ENCODE peak calls at places on chromosomes 7 and 10, in seven cellular contexts. T is CD8-positive, alpha-beta memory T cell; U is adipocyte; C is cardiac muscle cell; S is lower lobe of right lung; L is heart right ventricle; I is CD8-positive, alpha-beta T cell. Z is an unnamed sample.

GRCh38 chr10:61701055-61701705 is 38.5 kb downstream of the CABCOCO1 start:
- DNase-seq in T (no peak), U (peak; percentile 8), C (no peak), S (no peak), L (no peak), I (no peak), Z (no peak)

GRCh38 chr10:96858706-96859050 is 26.6 kb downstream of the LCOR start:
- DNase-seq in T (no peak), U (no peak), C (no peak), S (no peak), L (no peak), I (no peak), Z (no peak)

GRCh38 chr10:116041948-116042347 is 231.1 kb downstream of the GFRA1 start:
- DNase-seq in T (no peak), U (no peak), C (no peak), S (no peak), L (no peak), I (no peak), Z (no peak)

GRCh38 chr10:89224697-89225443 is 17.8 kb upstream of the CH25H start:
- DNase-seq in T (no peak), U (no peak), C (no peak), S (peak; percentile 68), L (peak; percentile 53), I (no peak), Z (no peak)

GRCh38 chr7:121960678-121961461 is 87.9 kb downstream of the PTPRZ1 start:
- DNase-seq in T (no peak), U (peak; percentile 67), C (no peak), S (no peak), L (no peak), I (no peak), Z (no peak)

GRCh38 chr10:96509017-96509641 is 4.6 kb downstream of the TLL2 start:
- DNase-seq in T (no peak), U (peak; percentile 55), C (no peak), S (no peak), L (no peak), I (no peak), Z (no peak)

GRCh38 chr10:133461841-133462240 is 8.1 kb downstream of the SCART1 start:
- DNase-seq in T (no peak), U (no peak), C (no peak), S (no peak), L (no peak), I (no peak), Z (no peak)

GRCh38 chr7:94971051-94971867 is 63.9 kb downstream of the PPP1R9A start:
- DNase-seq in T (no peak), U (peak; percentile 22), C (no peak), S (no peak), L (no peak), I (no peak), Z (no peak)

GRCh38 chr10:122348512-122348911 is 26.0 kb upstream of the PLEKHA1 start:
- DNase-seq in T (no peak), U (no peak), C (no peak), S (no peak), L (no peak), I (no peak), Z (no peak)

GRCh38 chr7:150966002-150966401 is 12.1 kb downstream of the KCNH2 start:
- DNase-seq in T (no peak), U (no peak), C (peak; percentile 80), S (no peak), L (peak; percentile 33), I (peak; percentile 24), Z (no peak)

GRCh38 chr7:130444230-130444629 is 3.4 kb upstream of the CEP41 start:
- DNase-seq in T (no peak), U (peak; percentile 61), C (peak; percentile 13), S (no peak), L (no peak), I (no peak), Z (no peak)

GRCh38 chr10:124688889-124689670 is 55.1 kb downstream of the FAM53B start:
- DNase-seq in T (peak; percentile 82), U (no peak), C (peak; percentile 42), S (peak; percentile 14), L (no peak), I (peak; percentile 67), Z (no peak)

GRCh38 chr10:31940839-31941653 is 12.4 kb upstream of the ARHGAP12 start:
- DNase-seq in T (no peak), U (peak; percentile 97), C (no peak), S (no peak), L (no peak), I (no peak), Z (peak; percentile 45)

GRCh38 chr10:12876266-12876665 is 125.2 kb downstream of the CCDC3 start:
- DNase-seq in T (no peak), U (no peak), C (no peak), S (no peak), L (no peak), I (no peak), Z (no peak)

GRCh38 chr7:25028370-25028971 is 48.5 kb upstream of the OSBPL3 start:
- DNase-seq in T (peak; percentile 51), U (peak; percentile 42), C (no peak), S (no peak), L (no peak), I (peak; percentile 26), Z (no peak)

GRCh38 chr10:100830728-100831110 is 82.0 kb upstream of the SLF2 start:
- DNase-seq in T (no peak), U (no peak), C (no peak), S (no peak), L (no peak), I (no peak), Z (no peak)
- H3K27me3 ChIP-seq in T (peaks cover 54% of the 10 kb centered on the region), U (peaks cover 64% of the 10 kb centered on the region), C (peaks cover 100% of the 10 kb centered on the region), S (peaks cover 79% of the 10 kb centered on the region), L (peaks cover 100% of the 10 kb centered on the region), I (peaks cover 54% of the 10 kb centered on the region), Z (peaks cover 3% of the 10 kb centered on the region)

DNA sequence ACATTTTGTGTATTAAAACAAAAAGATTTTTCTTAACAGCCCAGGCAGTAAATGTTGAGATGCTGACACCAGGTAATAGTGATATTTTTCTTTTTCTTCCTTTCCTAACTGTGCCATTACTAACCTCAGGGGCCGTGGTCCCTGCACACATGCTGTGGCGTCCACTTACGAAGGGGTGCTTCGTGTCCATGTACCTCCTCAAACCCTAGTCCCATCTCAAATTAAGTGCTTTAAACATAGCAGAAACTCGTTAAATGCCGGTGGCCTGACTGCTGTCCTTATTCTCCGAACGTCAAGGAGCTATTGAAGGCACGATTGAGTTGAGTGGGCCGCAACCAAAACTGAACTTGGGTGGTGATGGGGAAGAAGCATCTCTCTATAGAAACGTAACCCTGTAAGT is 132.4 kb downstream of the ZMYND11 start:
- DNase-seq in T (no peak), U (no peak), C (no peak), S (no peak), L (no peak), I (no peak), Z (no peak)
- H3K4me1 ChIP-seq in T (no peaks in the 10 kb centered on the region), U (no peaks in the 10 kb centered on the region), C (no peaks in the 10 kb centered on the region), S (no peaks in the 10 kb centered on the region), L (no peaks in the 10 kb centered on the region), I (no peaks in the 10 kb centered on the region), Z (peaks cover 6% of the 10 kb centered on the region)

GRCh38 chr10:71726673-71727428 is 7.3 kb upstream of the C10orf105 start:
- DNase-seq in T (peak; percentile 57), U (no peak), C (no peak), S (no peak), L (no peak), I (peak; percentile 62), Z (no peak)

GRCh38 chr10:71725998-71726672 is 6.6 kb upstream of the C10orf105 start:
- DNase-seq in T (peak; percentile 68), U (peak; percentile 50), C (no peak), S (no peak), L (no peak), I (peak; percentile 54), Z (no peak)

GRCh38 chr10:71728218-71728737 is 8.7 kb upstream of the C10orf105 start:
- DNase-seq in T (no peak), U (peak; percentile 44), C (no peak), S (no peak), L (no peak), I (no peak), Z (no peak)

GRCh38 chr10:71729023-71729649 is 9.6 kb upstream of the C10orf105 start:
- DNase-seq in T (no peak), U (peak; percentile 29), C (no peak), S (peak; percentile 73), L (peak; percentile 70), I (no peak), Z (peak; percentile 52)

GRCh38 chr10:71727429-71728217 is 8.0 kb upstream of the C10orf105 start:
- DNase-seq in T (peak; percentile 90), U (no peak), C (peak; percentile 63), S (peak; percentile 74), L (peak; percentile 64), I (peak; percentile 85), Z (peak; percentile 74)
- H3K4me3 ChIP-seq in T (peak overlapping the region; percentile 24), U (no peak overlapping the region), C (no peak overlapping the region), S (no peak overlapping the region), L (no peak overlapping the region), I (peak overlapping the region; percentile 18), Z (no peak overlapping the region)

DNA sequence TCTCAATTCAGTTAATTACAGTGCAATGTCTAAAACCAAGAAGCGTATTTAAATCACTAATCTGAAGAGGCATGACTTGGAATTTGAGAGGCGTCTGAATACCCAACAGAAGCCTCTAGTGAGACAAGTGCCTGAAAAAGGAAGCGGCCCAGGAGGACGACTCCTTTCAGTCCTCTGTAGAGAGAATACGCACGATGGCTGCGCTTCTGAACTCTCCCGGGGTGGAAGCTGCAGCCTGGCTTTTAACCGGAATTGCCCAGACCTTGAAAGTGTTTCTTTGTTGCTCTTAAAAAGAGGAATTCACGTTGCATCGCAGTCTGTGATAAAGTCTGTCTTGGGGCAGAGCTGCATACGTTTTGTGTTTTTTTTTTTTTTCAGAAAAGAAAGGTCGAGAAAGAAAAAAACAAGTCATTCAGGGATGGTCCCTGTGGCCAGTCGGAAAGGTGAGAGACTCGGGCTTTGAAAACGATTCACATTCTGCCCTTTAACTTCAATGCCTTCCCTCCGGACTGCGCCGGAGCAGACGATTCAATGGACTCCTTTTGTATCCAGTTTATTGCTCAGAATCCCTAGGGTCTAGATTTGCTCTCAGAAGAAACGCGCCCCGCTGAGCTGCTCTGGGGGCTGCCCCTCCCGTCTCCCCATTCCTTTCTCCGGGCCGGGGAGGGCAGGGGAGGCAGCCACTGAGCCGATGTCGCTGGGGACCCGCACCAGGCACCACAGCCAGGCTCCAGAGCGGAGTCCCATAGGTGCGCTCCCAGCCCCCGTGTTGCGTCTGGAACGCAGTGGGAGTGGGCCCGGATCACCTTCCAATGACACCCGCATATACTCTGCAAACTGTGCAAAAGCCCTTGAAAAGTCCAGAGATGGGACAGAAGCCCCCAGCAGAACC is 994 bp upstream of the PTF1A start:
- DNase-seq in T (no peak), U (no peak), C (no peak), S (no peak), L (no peak), I (no peak), Z (no peak)
- H3K27me3 ChIP-seq in T (peaks cover 15% of the 10 kb centered on the region), U (peaks cover 66% of the 10 kb centered on the region), C (peaks cover 100% of the 10 kb centered on the region), S (peaks cover 78% of the 10 kb centered on the region), L (peaks cover 94% of the 10 kb centered on the region), I (no peaks in the 10 kb centered on the region), Z (no peaks in the 10 kb centered on the region)

DNA sequence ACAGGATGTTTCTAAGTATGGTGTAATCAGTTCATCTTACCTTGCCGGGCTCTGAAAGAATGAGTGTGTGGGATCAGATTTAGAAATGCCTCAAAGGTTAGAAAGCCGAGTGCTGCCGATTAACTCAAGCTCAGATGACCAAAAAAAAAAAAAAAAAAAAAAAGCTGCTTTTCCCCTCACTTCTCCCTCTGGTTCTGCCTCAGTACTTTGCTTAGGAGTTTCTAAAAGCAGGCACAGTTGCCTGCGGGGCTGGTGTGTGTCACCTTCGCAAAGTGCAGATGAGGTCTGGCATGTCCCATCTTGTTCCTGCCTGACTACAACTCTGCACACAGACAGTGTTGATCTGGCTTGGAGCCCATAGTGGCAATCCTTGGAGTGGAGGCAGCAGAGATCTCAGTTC is 47.0 kb downstream of the KIAA1217 start:
- DNase-seq in T (no peak), U (no peak), C (no peak), S (no peak), L (peak; percentile 25), I (no peak), Z (peak; percentile 31)
- H3K4me1 ChIP-seq in T (no peaks in the 10 kb centered on the region), U (peaks cover 35% of the 10 kb centered on the region), C (peaks cover 30% of the 10 kb centered on the region), S (peaks cover 12% of the 10 kb centered on the region), L (peaks cover 37% of the 10 kb centered on the region), I (no peaks in the 10 kb centered on the region), Z (peaks cover 37% of the 10 kb centered on the region)